ENCODE peak calls at places on chromosome 5, in seven cellular contexts. S is coronary artery, V is cardiac muscle cell, B is IMR-90, Z is bronchial epithelial cell, P is esophagus squamous epithelium, E is fibroblast of the aortic adventitia. I is an unnamed sample.

GRCh38 chr5:117110548-117110947 is 535.9 kb upstream of the SEMA6A start:
- DNase-seq in S (no peak), V (no peak), B (no peak), Z (no peak), P (no peak), E (no peak), I (no peak)

GRCh38 chr5:58999804-59000595 is 417.1 kb downstream of the RAB3C start:
- DNase-seq in S (no peak), V (no peak), B (no peak), Z (no peak), P (no peak), E (no peak), I (no peak)

GRCh38 chr5:142981886-142982820 is 212.0 kb downstream of the ARHGAP26 start:
- DNase-seq in S (peak; percentile 74), V (peak; percentile 78), B (peak; percentile 92), Z (peak; percentile 98), P (no peak), E (peak; percentile 89), I (peak; percentile 77)

GRCh38 chr5:169933624-169934023 is 46.7 kb downstream of the INSYN2B start:
- DNase-seq in S (no peak), V (peak; percentile 17), B (no peak), Z (no peak), P (no peak), E (no peak), I (peak; percentile 15)

GRCh38 chr5:31048282-31048974 is 145.1 kb upstream of the CDH6 start:
- DNase-seq in S (no peak), V (peak; percentile 17), B (no peak), Z (no peak), P (no peak), E (no peak), I (no peak)

GRCh38 chr5:88952344-88952743 is 69.4 kb upstream of the MEF2C start:
- DNase-seq in S (no peak), V (peak; percentile 31), B (peak; percentile 25), Z (peak; percentile 43), P (no peak), E (peak; percentile 41), I (peak; percentile 30)

GRCh38 chr5:151703227-151703626 is 16.5 kb upstream of the SPARC start:
- DNase-seq in S (no peak), V (no peak), B (no peak), Z (no peak), P (no peak), E (no peak), I (no peak)

GRCh38 chr5:119743927-119744326 is 114.6 kb downstream of the FAM170A start:
- DNase-seq in S (no peak), V (peak; percentile 44), B (peak; percentile 4), Z (peak; percentile 63), P (no peak), E (peak; percentile 40), I (peak; percentile 60)

GRCh38 chr5:14168139-14168792 is 25.1 kb downstream of the TRIO start:
- DNase-seq in S (no peak), V (peak; percentile 30), B (peak; percentile 51), Z (peak; percentile 48), P (no peak), E (no peak), I (peak; percentile 65)

GRCh38 chr5:126780165-126780827 is 3.4 kb downstream of the LMNB1 start:
- DNase-seq in S (no peak), V (peak; percentile 84), B (peak; percentile 81), Z (peak; percentile 50), P (no peak), E (peak; percentile 85), I (peak; percentile 83)

GRCh38 chr5:145920542-145921210 is 15.7 kb upstream of the SH3RF2 start:
- DNase-seq in S (no peak), V (no peak), B (no peak), Z (peak; percentile 53), P (no peak), E (no peak), I (no peak)

GRCh38 chr5:168047043-168047668 is 244.3 kb upstream of the WWC1 start:
- DNase-seq in S (no peak), V (peak; percentile 55), B (peak; percentile 22), Z (peak; percentile 57), P (no peak), E (peak; percentile 29), I (peak; percentile 51)

GRCh38 chr5:174725261-174725990 is 1.0 kb downstream of the MSX2 start:
- DNase-seq in S (no peak), V (no peak), B (no peak), Z (no peak), P (no peak), E (no peak), I (no peak)

GRCh38 chr5:137342764-137343163 is 156.4 kb downstream of the SPOCK1 start:
- DNase-seq in S (no peak), V (no peak), B (no peak), Z (peak; percentile 79), P (no peak), E (peak; percentile 25), I (no peak)

GRCh38 chr5:171275822-171276544 is 33.1 kb upstream of the TLX3 start:
- DNase-seq in S (no peak), V (no peak), B (no peak), Z (no peak), P (no peak), E (no peak), I (no peak)

GRCh38 chr5:6950250-6950649 is 237.0 kb downstream of the TENT4A start:
- DNase-seq in S (no peak), V (no peak), B (no peak), Z (peak; percentile 12), P (no peak), E (no peak), I (no peak)

GRCh38 chr5:112710896-112711295 is 26.8 kb upstream of the APC start:
- DNase-seq in S (no peak), V (no peak), B (no peak), Z (no peak), P (no peak), E (no peak), I (no peak)

GRCh38 chr5:115423541-115423940 is 121.0 kb downstream of the FEM1C start:
- DNase-seq in S (no peak), V (peak; percentile 59), B (no peak), Z (no peak), P (no peak), E (peak; percentile 64), I (no peak)

GRCh38 chr5:36944607-36945225 is 68.1 kb downstream of the NIPBL start:
- DNase-seq in S (no peak), V (peak; percentile 82), B (peak; percentile 76), Z (peak; percentile 74), P (no peak), E (peak; percentile 85), I (peak; percentile 79)
- TF ChIP-seq CTCF in S (no peak), V (peak; percentile 53), B (peak; percentile 57), Z (peak; percentile 23), P (peak; percentile 58), E (peak; percentile 51), I (peak; percentile 50)

DNA sequence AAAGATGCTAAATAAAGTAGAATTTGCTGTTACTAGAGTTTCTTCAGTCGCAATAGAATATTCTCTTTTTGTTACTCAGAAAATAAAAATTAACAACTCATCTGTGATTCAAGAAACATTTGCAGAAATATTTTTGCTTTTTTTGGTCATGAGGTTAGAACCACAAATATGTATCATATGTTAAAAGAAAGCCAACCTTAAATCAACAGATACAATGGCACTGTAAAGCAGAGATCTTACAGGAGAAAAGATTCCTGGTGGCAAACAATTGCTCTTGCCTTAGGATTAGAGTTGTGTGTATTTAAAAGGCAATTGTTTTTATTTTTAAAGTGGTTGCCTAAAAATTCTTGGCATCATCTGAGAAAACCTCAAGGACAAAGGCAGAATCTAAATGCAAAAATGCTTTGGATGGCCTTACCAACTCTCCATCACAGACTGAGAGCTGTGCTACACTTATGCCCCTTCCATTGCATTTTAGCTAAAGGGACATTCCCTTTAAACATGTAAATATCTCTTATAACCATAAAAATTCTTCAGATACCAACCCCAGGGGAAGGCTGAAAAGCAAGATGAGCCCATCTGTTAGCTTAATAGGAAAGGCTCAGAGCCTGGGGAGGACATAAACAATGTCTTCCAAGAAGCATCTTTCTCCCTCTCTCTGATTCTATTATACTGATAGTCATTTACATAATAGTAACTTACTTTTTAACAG is 100.4 kb downstream of the FAM114A2 start:
- DNase-seq in S (no peak), V (no peak), B (no peak), Z (no peak), P (no peak), E (no peak), I (no peak)
- H3K4me3 ChIP-seq in S (no peak overlapping the region), V (no peak overlapping the region), B (no peak overlapping the region), Z (no peak overlapping the region), P (no peak overlapping the region), E (no peak overlapping the region), I (no peak overlapping the region)

DNA sequence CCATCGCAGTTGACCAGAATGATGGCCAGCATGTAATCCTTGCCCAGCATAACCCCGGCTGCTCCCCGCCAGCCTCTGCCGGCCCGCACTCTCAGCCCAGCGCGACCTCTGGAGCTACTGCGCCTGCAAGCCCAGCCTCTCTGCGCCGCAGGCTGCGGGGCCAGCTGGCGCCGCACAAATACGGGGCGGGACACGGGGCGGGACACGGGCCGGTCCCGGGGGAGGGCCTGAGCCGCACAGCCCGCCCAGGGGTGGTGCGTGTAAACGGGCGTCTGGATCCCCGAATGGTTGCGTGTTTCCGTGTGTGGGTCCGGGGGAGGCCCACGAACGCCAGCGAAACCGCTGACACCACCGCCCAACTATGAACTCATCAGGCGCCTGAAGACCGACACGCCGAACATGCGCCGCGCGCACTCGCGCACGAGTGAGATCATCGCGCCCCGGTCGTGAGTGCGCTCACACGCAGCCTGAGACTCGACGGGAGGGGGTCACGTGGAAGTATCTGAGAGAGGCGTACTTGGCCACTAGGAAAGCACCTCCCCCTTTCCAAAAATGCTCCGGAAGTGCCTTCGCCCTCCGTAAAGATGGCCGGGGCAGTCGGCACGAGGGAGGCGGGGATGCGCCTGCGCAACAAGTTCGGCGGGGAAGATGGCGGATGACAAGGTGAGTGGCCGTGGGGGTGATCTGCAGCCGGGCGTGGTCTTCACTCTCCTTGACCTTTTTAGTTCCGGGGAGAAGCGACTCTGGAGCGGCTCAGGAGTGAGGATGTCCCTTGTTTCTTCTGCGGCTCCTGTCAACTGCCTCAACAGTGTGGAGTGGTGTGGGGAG is at the start of the genes APBB3 and SLC35A4:
- DNase-seq in S (peak; percentile 99), V (peak; percentile 99), B (peak; percentile 99), Z (peak; percentile 94), P (peak; percentile 95), E (peak; percentile 99), I (peak; percentile 98)
- TF ChIP-seq CTCF in S (no peak), V (no peak), B (no peak), Z (no peak), P (no peak), E (no peak), I (no peak)

DNA sequence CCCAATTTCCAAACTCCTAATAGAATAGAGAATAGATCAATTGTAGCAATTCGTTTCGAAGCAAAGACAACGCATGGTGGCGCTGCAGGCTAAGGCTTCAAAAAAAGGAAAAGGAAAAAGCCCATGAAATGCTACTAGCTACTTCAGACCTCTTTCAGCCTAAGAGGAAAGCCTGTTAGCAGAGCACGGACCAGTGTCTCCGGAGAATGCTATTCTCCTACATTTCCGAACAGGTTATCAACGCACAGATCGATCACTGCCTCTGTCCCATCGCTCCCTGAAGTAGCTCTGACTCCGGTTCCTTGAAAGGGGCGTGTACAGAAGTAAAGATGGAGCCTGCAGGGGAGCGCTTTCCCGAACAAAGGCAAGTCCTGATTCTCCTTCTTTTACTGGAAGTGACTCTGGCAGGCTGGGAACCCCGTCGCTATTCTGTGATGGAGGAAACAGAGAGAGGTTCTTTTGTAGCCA is at the start of gene PCDHB15:
- DNase-seq in S (no peak), V (peak; percentile 2), B (no peak), Z (no peak), P (no peak), E (no peak), I (no peak)
- H3K4me3 ChIP-seq in S (peak within 1 kb of the TSS; percentile 55), V (peak within 1 kb of the TSS; percentile 44), B (peak within 1 kb of the TSS; percentile 61), Z (no peak within 1 kb of the TSS), P (peak within 1 kb of the TSS; percentile 43), E (no peak within 1 kb of the TSS), I (no peak within 1 kb of the TSS)